ENCODE peak calls at places on chromosomes 13 and 19, in nine cellular contexts. D, J, T, F, K, M, W, L and C are unnamed samples. For H3K9me3, the result is how much of the 10 kb centered on the place peaks cover.

GRCh38 chr19:1690570-1691307 is 38.3 kb upstream of the TCF3 start:
- DNase-seq in D (peak), J (no peak), T (no peak), F (no peak), K (no peak), M (no peak), W (peak), L (peak), C (peak)

GRCh38 chr19:32997716-32998355 is 25.8 kb downstream of the FAAP24 start:
- DNase-seq in D (no peak), J (no peak), T (no peak), F (no peak), K (no peak), M (no peak), W (no peak), L (no peak), C (no peak)

GRCh38 chr13:94617389-94618000 is 15.8 kb downstream of the GPR180 start:
- DNase-seq in D (no peak), J (no peak), T (no peak), F (no peak), K (peak), M (no peak), W (peak), L (no peak), C (peak)

GRCh38 chr13:114130708-114131580 is 1.5 kb downstream of the RASA3 start:
- DNase-seq in D (no peak), J (peak), T (no peak), F (peak), K (peak), M (peak), W (peak), L (peak), C (peak)

GRCh38 chr19:10672529-10673150 is 18.5 kb downstream of the ILF3 start:
- DNase-seq in D (no peak), J (no peak), T (no peak), F (no peak), K (peak), M (no peak), W (peak), L (peak), C (no peak)

GRCh38 chr13:73832203-73832602 is 302.0 kb downstream of the KLF12 start:
- DNase-seq in D (no peak), J (no peak), T (no peak), F (no peak), K (no peak), M (no peak), W (no peak), L (no peak), C (no peak)

GRCh38 chr19:18044825-18045304 is 36.9 kb downstream of the ARRDC2 start:
- DNase-seq in D (peak), J (peak), T (peak), F (peak), K (peak), M (peak), W (peak), L (peak), C (peak)

GRCh38 chr19:50626011-50626410 is 13.7 kb downstream of the SYT3 start:
- DNase-seq in D (no peak), J (no peak), T (no peak), F (no peak), K (no peak), M (no peak), W (no peak), L (no peak), C (peak)

GRCh38 chr13:93218583-93218982 is 8.0 kb upstream of the GPC6 start:
- DNase-seq in D (no peak), J (no peak), T (no peak), F (no peak), K (no peak), M (no peak), W (no peak), L (no peak), C (no peak)

GRCh38 chr19:5141278-5141925 is 172.5 kb downstream of the KDM4B start:
- DNase-seq in D (no peak), J (peak), T (peak), F (no peak), K (no peak), M (no peak), W (peak), L (no peak), C (no peak)

GRCh38 chr13:40813662-40814454 is 24.4 kb downstream of the SLC25A15 start:
- DNase-seq in D (no peak), J (no peak), T (no peak), F (no peak), K (peak), M (no peak), W (peak), L (no peak), C (peak)

GRCh38 chr19:56687036-56687435 is 15.5 kb upstream of the ZNF835 start:
- DNase-seq in D (no peak), J (no peak), T (no peak), F (no peak), K (no peak), M (no peak), W (no peak), L (no peak), C (no peak)

GRCh38 chr19:56692496-56692895 is 20.9 kb upstream of the ZNF835 start:
- DNase-seq in D (peak), J (no peak), T (no peak), F (no peak), K (no peak), M (no peak), W (no peak), L (no peak), C (no peak)

GRCh38 chr19:56690668-56691067 is 19.1 kb upstream of the ZNF835 start:
- DNase-seq in D (no peak), J (no peak), T (no peak), F (no peak), K (no peak), M (no peak), W (no peak), L (no peak), C (no peak)

DNA sequence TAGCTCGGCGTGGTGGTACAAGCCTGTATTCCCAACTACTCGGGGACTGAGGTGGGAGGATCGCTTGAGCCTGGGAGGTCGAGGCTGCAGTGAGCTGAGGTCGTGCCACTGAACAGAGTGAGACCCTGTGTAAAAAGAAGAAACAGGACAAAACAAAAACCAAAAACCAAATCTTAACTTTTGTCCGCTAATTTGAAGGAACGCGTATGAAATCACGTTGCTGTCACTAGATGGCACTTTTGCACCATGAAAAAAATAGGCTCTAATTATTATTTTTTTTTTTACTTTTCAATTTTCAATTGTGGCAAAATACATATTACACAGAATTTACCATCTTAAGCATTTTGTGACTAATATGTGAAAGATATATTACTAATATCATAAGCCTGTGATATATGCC is 17.6 kb upstream of the ZNF835 start:
- DNase-seq in D (no peak), J (no peak), T (no peak), F (no peak), K (no peak), M (no peak), W (no peak), L (no peak), C (no peak)
- H3K9me3 ChIP-seq in D (under half), J (under half), T (under half), F (under half), K (under half), M (under half), W (under half), L (under half), C (half or more)

DNA sequence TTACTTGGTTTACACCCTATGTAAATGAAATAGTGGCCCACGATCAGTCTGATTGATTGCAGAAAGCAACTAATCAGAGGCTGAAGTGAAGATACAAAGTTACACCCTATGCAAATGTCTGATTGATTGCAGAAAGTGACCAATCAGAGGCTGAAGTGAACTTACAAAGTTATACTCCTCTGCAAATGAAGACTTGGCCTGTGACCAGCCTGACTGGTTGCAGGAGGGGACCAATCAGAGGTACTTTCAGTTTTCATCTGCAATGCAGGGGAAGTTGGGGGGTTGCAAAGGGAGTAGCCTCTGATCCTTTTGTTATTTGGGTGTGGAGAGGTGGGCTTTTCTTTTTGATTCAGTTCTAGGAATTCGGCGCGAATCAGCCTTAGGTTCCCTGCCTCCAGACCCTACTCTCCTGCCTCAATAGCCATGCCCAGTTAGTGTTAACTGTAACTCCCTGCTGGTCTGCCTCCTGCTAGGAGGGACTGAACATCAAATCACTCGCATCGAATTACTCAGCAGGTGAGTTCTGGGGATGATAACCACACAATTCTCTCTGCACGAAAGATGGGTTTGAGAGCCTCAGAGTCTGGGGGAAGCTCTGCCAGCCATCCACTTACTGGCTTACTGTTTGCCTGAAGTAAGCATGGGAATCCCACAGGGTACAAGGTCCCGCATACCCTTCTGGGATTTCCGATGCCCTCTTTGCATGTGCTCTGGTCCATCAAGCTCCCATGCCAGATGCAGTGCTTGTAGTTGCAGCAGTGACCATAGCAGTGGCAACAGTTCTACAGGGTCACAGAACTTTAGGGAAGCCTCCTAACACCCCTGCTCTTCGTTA is 7.5 kb downstream of the ARL11 start:
- DNase-seq in D (no peak), J (no peak), T (no peak), F (no peak), K (peak), M (no peak), W (peak), L (no peak), C (peak)
- H3K9me3 ChIP-seq in D (under half), J (under half), T (under half), F (under half), K (under half), M (under half), W (under half), L (under half), C (under half)

DNA sequence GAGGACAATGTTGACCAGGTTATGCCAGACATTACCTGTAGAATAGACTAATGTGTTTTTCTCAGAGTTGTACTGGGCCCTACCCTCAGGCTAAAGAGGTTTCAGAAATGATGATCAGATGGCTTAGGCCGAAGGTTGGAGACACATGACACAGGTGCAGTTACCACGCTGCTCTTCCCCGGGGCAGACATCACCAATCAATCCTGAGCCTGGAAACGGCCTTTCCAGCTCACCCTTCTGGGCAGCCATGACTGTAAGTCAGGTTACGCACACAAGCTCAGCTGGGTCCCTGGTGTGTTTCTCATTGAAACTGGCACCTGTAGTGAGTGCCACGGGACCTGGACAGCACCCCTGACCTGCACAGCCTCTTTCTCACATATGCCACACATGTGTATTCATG is 299.3 kb downstream of the UQCRFS1 start:
- DNase-seq in D (no peak), J (no peak), T (no peak), F (no peak), K (no peak), M (no peak), W (no peak), L (no peak), C (peak)
- H3K9me3 ChIP-seq in D (under half), J (under half), T (under half), F (under half), K (under half), M (under half), W (under half), L (under half), C (under half)

GRCh38 chr19:27846944-27847343 is 1366.0 kb downstream of the UQCRFS1 start:
- DNase-seq in D (no peak), J (no peak), T (no peak), F (no peak), K (no peak), M (no peak), W (no peak), L (no peak), C (peak)

GRCh38 chr19:27843861-27844260 is 1369.1 kb downstream of the UQCRFS1 start:
- DNase-seq in D (no peak), J (no peak), T (no peak), F (no peak), K (no peak), M (no peak), W (no peak), L (no peak), C (no peak)

DNA sequence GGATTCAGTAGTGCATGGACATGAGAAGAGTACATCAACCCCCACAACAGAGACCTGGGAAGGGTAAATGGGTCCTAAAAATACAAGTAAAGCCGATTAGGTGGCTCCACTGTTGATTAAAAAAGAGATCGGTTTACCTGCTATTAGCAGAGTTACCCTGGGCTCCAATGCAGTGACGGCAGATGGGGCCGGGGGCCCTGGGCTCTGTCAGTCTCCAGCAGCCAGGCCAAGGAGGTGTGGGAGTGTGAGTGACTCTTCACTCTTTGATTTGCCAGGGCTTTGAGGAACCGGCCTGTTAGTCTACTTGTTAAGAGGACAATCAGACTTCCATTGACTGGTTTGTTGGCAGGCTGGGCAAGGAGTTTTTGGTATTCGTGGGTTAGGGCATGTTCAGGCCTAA is 1368.7 kb downstream of the UQCRFS1 start:
- DNase-seq in D (no peak), J (no peak), T (no peak), F (no peak), K (no peak), M (no peak), W (no peak), L (no peak), C (no peak)
- H3K9me3 ChIP-seq in D (under half), J (under half), T (under half), F (under half), K (under half), M (under half), W (under half), L (under half), C (under half)

GRCh38 chr19:20607943-20608342 is 42.4 kb upstream of the ZNF737 start:
- DNase-seq in D (no peak), J (no peak), T (no peak), F (no peak), K (no peak), M (no peak), W (no peak), L (no peak), C (no peak)

GRCh38 chr19:20612711-20613316 is 47.2 kb upstream of the ZNF737 start:
- DNase-seq in D (no peak), J (no peak), T (no peak), F (no peak), K (no peak), M (no peak), W (no peak), L (no peak), C (no peak)

GRCh38 chr19:20616071-20616470 is 45.3 kb downstream of the ZNF626 start:
- DNase-seq in D (no peak), J (no peak), T (no peak), F (no peak), K (no peak), M (no peak), W (no peak), L (no peak), C (no peak)

GRCh38 chr19:20611866-20612265 is 46.3 kb upstream of the ZNF737 start:
- DNase-seq in D (peak), J (no peak), T (no peak), F (no peak), K (no peak), M (no peak), W (no peak), L (no peak), C (no peak)
- H3K9me3 ChIP-seq in D (under half), J (under half), T (under half), F (under half), K (under half), M (under half), W (under half), L (under half), C (under half)

GRCh38 chr19:21910318-21910717 is 74.3 kb upstream of the ZNF43 start:
- DNase-seq in D (no peak), J (no peak), T (no peak), F (no peak), K (no peak), M (no peak), W (no peak), L (no peak), C (no peak)
- H3K9me3 ChIP-seq in D (under half), J (under half), T (under half), F (under half), K (under half), M (under half), W (under half), L (under half), C (half or more)

GRCh38 chr19:58021541-58022282 is 12.1 kb upstream of the ZSCAN1 start:
- DNase-seq in D (peak), J (no peak), T (no peak), F (peak), K (peak), M (peak), W (peak), L (no peak), C (peak)
- H3K9me3 ChIP-seq in D (under half), J (under half), T (under half), F (under half), K (under half), M (under half), W (under half), L (under half), C (under half)

GRCh38 chr19:22935151-22935550 is 67.8 kb downstream of the ZNF728 start:
- DNase-seq in D (no peak), J (no peak), T (no peak), F (no peak), K (no peak), M (no peak), W (no peak), L (no peak), C (no peak)
- H3K9me3 ChIP-seq in D (under half), J (under half), T (under half), F (under half), K (under half), M (under half), W (under half), L (under half), C (half or more)